ENCODE peak calls at places on chromosomes 3 and 15, in six cellular contexts. C, L, T, P, I and Y are unnamed samples.

GRCh38 chr15:76936671-76937070 is 5.1 kb downstream of the RCN2 start:
- DNase-seq in P (no peak), C (no peak), T (no peak), I (no peak), L (no peak), Y (no peak)

GRCh38 chr3:190626951-190627620 is 113.2 kb downstream of the IL1RAP start:
- DNase-seq in P (no peak), I (no peak), T (no peak), C (no peak), L (no peak), Y (no peak)

GRCh38 chr15:24976932-24977331 is 22.1 kb downstream of the SNRPN start:
- DNase-seq in I (no peak), C (no peak), P (no peak), T (no peak), L (no peak), Y (no peak)

GRCh38 chr3:44039006-44039405 is 202.7 kb upstream of the TOPAZ1 start:
- DNase-seq in I (no peak), T (no peak), C (no peak), L (no peak), P (no peak), Y (no peak)

GRCh38 chr3:41120461-41120860 is 78.8 kb upstream of the CTNNB1 start:
- DNase-seq in I (no peak), C (no peak), T (no peak), L (no peak), P (no peak), Y (peak)

GRCh38 chr3:102466001-102466400 is 31.2 kb downstream of the ZPLD1 start:
- DNase-seq in T (no peak), C (no peak), P (no peak), I (no peak), L (no peak), Y (no peak)

GRCh38 chr3:12964713-12965612 is 108.3 kb downstream of the IQSEC1 start:
- DNase-seq in L (no peak), C (no peak), I (no peak), P (no peak), T (no peak), Y (no peak)

GRCh38 chr15:79221696-79222095 is 60.8 kb upstream of the ANKRD34C start:
- DNase-seq in P (peak), I (no peak), C (no peak), T (no peak), L (no peak), Y (no peak)

GRCh38 chr15:91865486-91865885 is 12.0 kb downstream of the SLCO3A1 start:
- DNase-seq in P (no peak), L (no peak), C (no peak), T (no peak), I (no peak), Y (peak)

GRCh38 chr3:65144791-65145355 is 457.1 kb upstream of the ADAMTS9 start:
- DNase-seq in C (no peak), L (no peak), I (no peak), P (no peak), T (no peak), Y (no peak)

GRCh38 chr3:94423566-94423965 is 360.7 kb downstream of the NSUN3 start:
- DNase-seq in I (no peak), T (no peak), C (no peak), P (no peak), L (no peak), Y (no peak)

GRCh38 chr3:129663045-129663446 is 56.6 kb upstream of the PLXND1 start:
- DNase-seq in T (peak), P (no peak), L (no peak), I (no peak), C (no peak), Y (no peak)